ENCODE peak calls at places on chromosomes 2 and 18, in six cellular contexts. B is stomach, G is psoas muscle, W is AG10803, V is ovary, H is hepatocyte. X is an unnamed sample.
A peak's percentile ranks its signal among the peaks of the same experiment; 100 is the strongest.

GRCh38 chr18:48055351-48055750 is 124.9 kb upstream of the SMAD2 start:
- DNase-seq in W (no peak), V (no peak), B (no peak), H (no peak), G (no peak), X (no peak)

GRCh38 chr2:46650556-46651001 is 171.2 kb downstream of the TMEM247 start:
- DNase-seq in V (peak; percentile 82), G (no peak), H (peak; percentile 93), W (peak; percentile 84), B (peak; percentile 80), X (peak; percentile 90)

GRCh38 chr2:32008811-32009478 is 1.9 kb downstream of the MEMO1 start:
- DNase-seq in B (no peak), G (no peak), V (no peak), W (peak; percentile 17), H (peak; percentile 43), X (peak; percentile 37)

GRCh38 chr2:141329949-141330348 is 800.9 kb downstream of the LRP1B start:
- DNase-seq in G (no peak), V (no peak), W (peak; percentile 33), H (no peak), B (no peak), X (no peak)

GRCh38 chr2:37376421-37377186 is 32.2 kb downstream of the QPCT start:
- DNase-seq in B (no peak), V (peak; percentile 25), W (peak; percentile 95), H (peak; percentile 65), G (peak; percentile 63), X (peak; percentile 80)

GRCh38 chr2:12005886-12006681 is 259.7 kb downstream of the LPIN1 start:
- DNase-seq in W (peak; percentile 44), B (peak; percentile 74), G (no peak), V (no peak), H (peak; percentile 17), X (peak; percentile 74)

GRCh38 chr2:122999258-122999657 is 1025.8 kb upstream of the CNTNAP5 start:
- DNase-seq in B (no peak), H (no peak), V (no peak), G (no peak), W (no peak), X (no peak)

GRCh38 chr18:39485696-39486095 is 1920.1 kb upstream of the CELF4 start:
- DNase-seq in V (no peak), G (no peak), B (no peak), W (no peak), H (no peak), X (no peak)

GRCh38 chr2:202771336-202771735 is 100.2 kb downstream of the ICA1L start:
- DNase-seq in W (no peak), G (no peak), V (no peak), H (no peak), B (no peak), X (no peak)

GRCh38 chr18:36993068-36993467 is 164.1 kb downstream of the KIAA1328 start:
- DNase-seq in G (no peak), V (no peak), H (no peak), B (no peak), W (peak; percentile 57), X (peak; percentile 55)

GRCh38 chr2:30239308-30240161 is 8.2 kb downstream of the LBH start:
- DNase-seq in H (peak; percentile 72), V (peak; percentile 83), B (peak; percentile 69), G (peak; percentile 76), W (peak; percentile 99), X (peak; percentile 62)

GRCh38 chr2:141824790-141825189 is 306.0 kb downstream of the LRP1B start:
- DNase-seq in G (no peak), B (no peak), W (no peak), V (no peak), H (no peak), X (no peak)

GRCh38 chr18:42181474-42181873 is 226.4 kb downstream of the PIK3C3 start:
- DNase-seq in H (no peak), V (no peak), W (no peak), B (no peak), G (no peak), X (no peak)

GRCh38 chr18:30245756-30246515 is 796.6 kb downstream of the DSC3 start:
- DNase-seq in G (no peak), W (no peak), B (no peak), V (no peak), H (no peak), X (no peak)

GRCh38 chr2:209661286-209661685 is 110.3 kb upstream of the UNC80 start:
- DNase-seq in H (no peak), G (no peak), B (no peak), W (no peak), V (no peak), X (no peak)

GRCh38 chr2:9074930-9075329 is 71.4 kb upstream of the MBOAT2 start:
- DNase-seq in H (no peak), B (no peak), G (no peak), V (no peak), W (no peak), X (peak; percentile 62)

GRCh38 chr2:9538000-9538507 is 17.6 kb downstream of the ADAM17 start:
- DNase-seq in B (no peak), W (peak; percentile 97), H (no peak), G (no peak), V (no peak), X (peak; percentile 24)

GRCh38 chr2:11024010-11024615 is 112.4 kb downstream of the KCNF1 start:
- DNase-seq in W (no peak), V (no peak), G (no peak), B (peak; percentile 39), H (peak; percentile 29), X (peak; percentile 2)

GRCh38 chr2:132816234-132816633 is 146.2 kb upstream of the LYPD1 start:
- DNase-seq in W (no peak), B (no peak), G (no peak), H (no peak), V (no peak), X (no peak)

GRCh38 chr2:9675369-9676351 is 44.9 kb upstream of the YWHAQ start:
- DNase-seq in G (peak; percentile 30), H (no peak), B (no peak), W (peak; percentile 96), V (no peak), X (peak; percentile 90)

GRCh38 chr18:50277935-50278334 is 3.4 kb downstream of the MBD1 start:
- DNase-seq in H (no peak), V (no peak), B (no peak), G (no peak), W (no peak), X (peak; percentile 91)

GRCh38 chr2:118013221-118013723 is 598 bp downstream of the CCDC93 start:
- DNase-seq in G (peak; percentile 58), W (peak; percentile 25), H (peak; percentile 73), B (peak; percentile 55), V (peak; percentile 35), X (peak; percentile 40)

GRCh38 chr2:229407170-229407569 is 136.1 kb upstream of the PID1 start:
- DNase-seq in G (peak; percentile 67), B (peak; percentile 47), V (peak; percentile 89), H (peak; percentile 87), W (peak; percentile 82), X (peak; percentile 98)

GRCh38 chr2:29213871-29214341 is 98.7 kb downstream of the CLIP4 start:
- DNase-seq in B (no peak), W (no peak), G (no peak), V (no peak), H (no peak), X (peak; percentile 40)

GRCh38 chr2:29215073-29215472 is 99.9 kb downstream of the CLIP4 start:
- DNase-seq in B (no peak), G (no peak), V (no peak), H (no peak), W (no peak), X (no peak)

GRCh38 chr2:29215739-29216608 is 100.8 kb downstream of the CLIP4 start:
- DNase-seq in B (no peak), G (no peak), W (no peak), H (no peak), V (no peak), X (no peak)

GRCh38 chr2:29209551-29209950 is 94.3 kb downstream of the CLIP4 start:
- DNase-seq in G (no peak), H (no peak), W (no peak), V (no peak), B (no peak), X (peak; percentile 27)

DNA sequence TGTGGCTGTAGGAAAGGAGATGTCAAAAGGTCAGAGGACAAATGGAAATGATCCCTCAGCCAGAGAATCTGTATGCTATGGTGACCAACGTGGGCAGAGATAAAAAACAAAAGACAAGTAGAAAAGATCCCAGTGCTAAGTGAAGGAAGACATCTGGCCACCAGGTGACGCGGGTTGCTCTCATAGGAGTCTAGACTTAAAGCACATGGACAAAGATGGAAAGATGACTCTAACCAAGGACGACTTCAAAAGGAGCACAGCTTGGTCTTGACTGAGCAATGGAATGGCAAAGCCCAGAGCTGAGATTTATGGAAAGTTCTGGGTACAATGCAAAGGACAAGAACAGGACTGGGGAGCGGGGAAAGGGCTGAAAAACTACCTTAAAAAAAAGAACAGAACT is 96.8 kb downstream of the CLIP4 start:
- DNase-seq in H (no peak), V (no peak), W (peak; percentile 51), B (no peak), G (no peak), X (no peak)
- TF ChIP-seq CTCF in H (peak; percentile 38), V (no peak), W (peak; percentile 41), B (no peak), G (no peak), X (peak; percentile 8)

GRCh38 chr2:226796840-226797288 is 2.8 kb downstream of the IRS1 start:
- DNase-seq in B (peak; percentile 55), H (peak; percentile 31), V (peak; percentile 73), W (peak; percentile 68), G (peak; percentile 60), X (peak; percentile 40)
- H3K4me3 ChIP-seq in B (peak overlapping the region; percentile 62), H (no peak overlapping the region), V (peak overlapping the region; percentile 93), W (peak overlapping the region; percentile 86), G (peak overlapping the region; percentile 89), X (peak overlapping the region; percentile 72)

DNA sequence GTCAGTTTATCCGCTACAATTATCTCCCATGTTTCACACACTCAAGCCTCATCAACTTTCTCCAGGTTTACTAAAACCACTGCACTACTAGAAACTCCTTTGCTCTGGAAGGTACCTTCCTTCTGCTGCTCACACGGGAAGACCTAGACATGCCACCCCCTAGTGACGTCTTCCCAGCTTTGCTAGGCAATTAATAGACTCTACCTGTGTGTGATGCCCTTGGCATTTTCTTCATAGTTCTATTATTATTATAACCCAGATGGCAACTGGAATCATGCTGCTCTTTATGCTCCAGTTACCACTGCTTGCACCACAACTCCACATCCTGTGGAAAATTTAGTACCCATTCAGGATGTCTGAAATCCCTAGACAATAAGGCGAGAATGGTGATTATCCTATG is 42.4 kb downstream of the CACNB4 start:
- DNase-seq in H (no peak), B (no peak), W (no peak), V (no peak), G (no peak), X (no peak)
- TF ChIP-seq CTCF in H (no peak), B (no peak), W (no peak), V (no peak), G (no peak), X (no peak)

GRCh38 chr2:74554821-74555531 is 456 bp downstream of the DOK1 start:
- DNase-seq in H (peak; percentile 73), W (no peak), G (peak; percentile 43), V (peak; percentile 53), B (peak; percentile 66), X (peak; percentile 24)

GRCh38 chr2:74553892-74554820 is at the start of the genes DOK1 and LOXL3:
- DNase-seq in B (peak; percentile 90), W (peak; percentile 95), H (peak; percentile 92), G (peak; percentile 89), V (peak; percentile 90), X (peak; percentile 16)

GRCh38 chr2:74555610-74556103 is 1.1 kb downstream of the DOK1 start:
- DNase-seq in H (no peak), B (no peak), G (no peak), W (no peak), V (no peak), X (no peak)

GRCh38 chr2:74556831-74557370 is 2.4 kb downstream of the DOK1 start:
- DNase-seq in V (no peak), H (no peak), B (no peak), G (no peak), W (no peak), X (no peak)

GRCh38 chr2:74556159-74556558 is 1.6 kb downstream of the DOK1 start:
- DNase-seq in B (no peak), V (no peak), W (no peak), G (no peak), H (no peak), X (no peak)
- H3K4me3 ChIP-seq in B (peak overlapping the region; percentile 85), V (no peak overlapping the region), W (peak overlapping the region; percentile 95), G (peak overlapping the region; percentile 76), H (no peak overlapping the region), X (no peak overlapping the region)

X was measured in epithelial cell of esophagus.